ENCODE peak calls at places on chromosomes 7 and 10, in six cellular contexts. Z is AG09319, T is AG04450, L is spleen, F is nephron progenitor cell, H is dorsolateral prefrontal cortex. U is an unnamed sample.

GRCh38 chr10:70477661-70478162 is 855 bp upstream of the PALD1 start:
- DNase-seq in F (peak), T (no peak), L (peak), H (no peak), Z (no peak), U (peak)

GRCh38 chr7:10940748-10941358 is 32.8 kb upstream of the PHF14 start:
- DNase-seq in Z (no peak), H (no peak), L (no peak), F (no peak), T (no peak), U (no peak)

GRCh38 chr10:130647341-130647740 is 511.1 kb downstream of the GLRX3 start:
- DNase-seq in T (no peak), H (no peak), Z (no peak), L (no peak), F (no peak), U (no peak)

GRCh38 chr10:94879214-94879613 is 59.2 kb upstream of the CYP2C9 start:
- DNase-seq in Z (no peak), T (no peak), H (no peak), F (no peak), L (no peak), U (no peak)

GRCh38 chr7:31134246-31135188 is 82.4 kb downstream of the ADCYAP1R1 start:
- DNase-seq in Z (peak), F (peak), H (peak), T (peak), L (no peak), U (peak)

GRCh38 chr7:112500619-112501018 is 19.8 kb downstream of the LSMEM1 start:
- DNase-seq in F (no peak), Z (no peak), L (no peak), T (no peak), H (no peak), U (no peak)

GRCh38 chr10:14454629-14455028 is 123.9 kb upstream of the FRMD4A start:
- DNase-seq in H (no peak), F (no peak), L (no peak), Z (no peak), T (no peak), U (no peak)

GRCh38 chr10:91197044-91197651 is 23.3 kb upstream of the PCGF5 start:
- DNase-seq in L (no peak), H (no peak), F (no peak), Z (no peak), T (no peak), U (peak)

GRCh38 chr7:130560972-130561371 is 69.1 kb downstream of the MEST start:
- DNase-seq in Z (no peak), L (no peak), H (no peak), F (no peak), T (no peak), U (no peak)

GRCh38 chr10:24962998-24963397 is 10.6 kb upstream of the PRTFDC1 start:
- DNase-seq in H (no peak), L (no peak), F (no peak), T (no peak), Z (no peak), U (no peak)

GRCh38 chr7:23291957-23292560 is 7.1 kb upstream of the MALSU1 start:
- DNase-seq in H (no peak), F (no peak), T (no peak), Z (no peak), L (no peak), U (no peak)

GRCh38 chr10:27099916-27100799 is at the start of gene ANKRD26:
- DNase-seq in Z (peak), F (peak), L (peak), H (peak), T (peak), U (peak)
- TF ChIP-seq CTCF in Z (no peak), F (no peak), L (no peak), H (no peak), T (no peak), U (no peak)

GRCh38 chr10:93596539-93596938 is 4.5 kb downstream of the RBP4 start:
- DNase-seq in Z (no peak), H (no peak), T (no peak), L (no peak), F (no peak), U (no peak)
- TF ChIP-seq CTCF in Z (no peak), H (no peak), T (no peak), L (no peak), F (no peak), U (no peak)

DNA sequence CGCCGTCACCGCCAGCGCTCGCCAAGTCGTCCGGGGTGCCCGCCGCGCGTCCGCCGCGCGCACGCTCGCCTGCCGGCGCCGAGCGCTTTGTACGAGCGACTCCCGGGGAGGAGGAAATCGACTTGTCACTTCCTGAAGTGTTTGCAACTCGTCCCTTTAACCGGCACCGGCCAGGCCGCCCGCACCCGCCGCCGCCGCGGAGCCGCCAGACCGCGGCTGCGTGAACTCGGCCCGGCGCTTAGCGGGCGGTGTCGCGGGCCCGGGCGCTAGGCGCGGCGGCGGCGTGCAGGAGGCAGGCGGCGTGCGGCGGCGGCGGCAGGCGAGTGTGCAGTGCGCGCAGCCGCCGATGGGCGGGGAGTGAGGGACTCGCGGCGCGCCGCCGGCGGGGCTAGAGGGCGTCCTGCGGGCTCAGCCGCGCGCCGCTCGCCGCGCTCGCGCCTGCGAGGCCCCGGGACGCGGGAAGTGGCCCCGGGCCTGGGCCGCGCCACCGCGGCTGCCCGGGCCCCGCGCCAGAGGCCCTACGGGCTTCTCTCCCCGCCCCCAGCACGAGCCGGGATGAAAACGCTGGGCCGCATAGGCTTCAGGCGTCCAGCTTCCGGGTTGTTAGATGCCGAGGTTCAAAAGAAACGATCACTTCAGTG is at the start of gene FAM53B:
- DNase-seq in H (no peak), T (no peak), L (peak), Z (no peak), F (peak), U (peak)
- TF ChIP-seq CTCF in H (no peak), T (no peak), L (no peak), Z (no peak), F (no peak), U (peak)

GRCh38 chr10:75097666-75098285 is 13.7 kb upstream of the SAMD8 start:
- DNase-seq in Z (no peak), T (no peak), L (no peak), F (no peak), H (no peak), U (no peak)
- TF ChIP-seq CTCF in Z (peak), T (peak), L (no peak), F (peak), H (no peak), U (peak)

GRCh38 chr7:69892790-69893189 is 294.5 kb downstream of the AUTS2 start:
- DNase-seq in T (no peak), F (no peak), H (no peak), L (no peak), Z (no peak), U (no peak)
- TF ChIP-seq CTCF in T (no peak), F (no peak), H (no peak), L (no peak), Z (no peak), U (no peak)

DNA sequence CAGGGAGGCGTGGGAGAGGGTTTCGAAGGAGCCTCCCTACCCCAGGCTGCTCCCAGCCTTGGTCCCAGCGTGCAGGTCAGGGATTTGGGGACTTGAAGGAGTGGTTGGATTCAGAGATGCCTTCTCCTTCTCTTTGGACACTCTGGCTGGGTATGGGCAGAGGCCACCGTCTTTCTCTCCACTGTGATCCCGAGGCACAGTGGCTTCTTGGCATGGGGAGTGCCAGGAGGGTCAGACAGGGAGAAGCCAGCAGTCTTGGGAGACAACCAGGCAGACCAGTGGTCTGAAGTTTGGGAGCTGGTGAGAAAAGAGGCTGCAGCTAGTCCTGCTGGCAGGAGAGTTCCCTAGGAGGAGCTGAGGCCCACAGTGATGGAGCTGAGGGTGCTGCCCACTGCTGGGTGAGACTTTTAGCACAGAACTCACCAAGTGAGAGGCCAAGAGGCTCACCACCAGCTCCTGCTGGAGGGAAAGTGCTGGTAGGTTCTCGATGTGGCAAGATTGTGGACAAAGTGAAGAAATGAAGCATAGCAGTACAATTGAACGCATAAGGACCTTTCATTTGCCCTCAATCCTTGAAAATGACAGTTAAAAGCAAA is 35.2 kb upstream of the WDFY4 start:
- DNase-seq in F (no peak), L (no peak), H (no peak), T (no peak), Z (no peak), U (no peak)
- TF ChIP-seq CTCF in F (no peak), L (no peak), H (no peak), T (peak), Z (peak), U (no peak)

GRCh38 chr10:100887761-100888296 is 24.9 kb upstream of the SLF2 start:
- DNase-seq in L (no peak), Z (no peak), T (no peak), F (no peak), H (no peak), U (no peak)

GRCh38 chr10:100888957-100889356 is 23.8 kb upstream of the SLF2 start:
- DNase-seq in H (no peak), T (no peak), F (no peak), Z (no peak), L (no peak), U (no peak)

GRCh38 chr10:100886099-100886498 is 26.7 kb upstream of the SLF2 start:
- DNase-seq in T (no peak), Z (no peak), F (no peak), L (no peak), H (no peak), U (no peak)

GRCh38 chr10:100886946-100887345 is 25.8 kb upstream of the SLF2 start:
- DNase-seq in T (no peak), L (no peak), F (no peak), H (no peak), Z (no peak), U (peak)

GRCh38 chr10:100886544-100886943 is 26.2 kb upstream of the SLF2 start:
- DNase-seq in H (no peak), Z (no peak), L (no peak), T (no peak), F (no peak), U (no peak)
- TF ChIP-seq CTCF in H (no peak), Z (no peak), L (no peak), T (no peak), F (no peak), U (no peak)

GRCh38 chr7:332646-333398 is 42.9 kb downstream of the FOXL3 start:
- DNase-seq in H (peak), T (no peak), L (peak), F (peak), Z (no peak), U (peak)
- TF ChIP-seq CTCF in H (peak), T (peak), L (peak), F (peak), Z (peak), U (peak)

GRCh38 chr7:155215576-155216325 is 81.9 kb upstream of the INSIG1 start:
- DNase-seq in T (no peak), F (no peak), L (no peak), Z (no peak), H (no peak), U (no peak)

GRCh38 chr7:155218276-155219153 is 79.2 kb upstream of the INSIG1 start:
- DNase-seq in Z (no peak), L (peak), F (no peak), T (no peak), H (no peak), U (no peak)

GRCh38 chr7:155217629-155218028 is 80.0 kb upstream of the INSIG1 start:
- DNase-seq in L (no peak), H (no peak), Z (no peak), T (no peak), F (no peak), U (no peak)

GRCh38 chr7:155214328-155214986 is 83.2 kb upstream of the INSIG1 start:
- DNase-seq in L (peak), H (no peak), F (no peak), T (no peak), Z (no peak), U (no peak)

GRCh38 chr7:155216475-155217272 is 81.0 kb upstream of the INSIG1 start:
- DNase-seq in L (peak), Z (no peak), T (no peak), H (no peak), F (no peak), U (no peak)
- TF ChIP-seq CTCF in L (no peak), Z (no peak), T (no peak), H (no peak), F (no peak), U (no peak)

GRCh38 chr10:71957546-71958275 is 6.5 kb upstream of the CHST3 start:
- DNase-seq in H (no peak), L (no peak), F (no peak), T (no peak), Z (no peak), U (no peak)
- TF ChIP-seq CTCF in H (no peak), L (no peak), F (no peak), T (peak), Z (peak), U (no peak)